ENCODE peak calls at places on chromosomes 3 and 15, in four cellular contexts. One of them, this sample, is unnamed.
A peak's percentile ranks its signal among the peaks of the same experiment; 100 is the strongest.

GRCh38 chr15:99511865-99512632 is 53.7 kb upstream of the MEF2A start:
- DNase-seq in right cardiac atrium: peak; percentile 73
- DNase-seq in esophagus squamous epithelium: no peak
- DNase-seq in CD4-positive, CD25-positive, alpha-beta regulatory T cell: no peak
- DNase-seq in this sample: peak; percentile 65

GRCh38 chr3:164233951-164234350 is 844.3 kb downstream of the SI start:
- DNase-seq in esophagus squamous epithelium: no peak
- DNase-seq in right cardiac atrium: no peak
- DNase-seq in CD4-positive, CD25-positive, alpha-beta regulatory T cell: no peak
- DNase-seq in this sample: no peak

GRCh38 chr3:140427786-140428185 is 250.1 kb upstream of the TRIM42 start:
- DNase-seq in right cardiac atrium: no peak
- DNase-seq in CD4-positive, CD25-positive, alpha-beta regulatory T cell: no peak
- DNase-seq in esophagus squamous epithelium: no peak
- DNase-seq in this sample: no peak

GRCh38 chr3:112470791-112471190 is 28.5 kb downstream of the BTLA start:
- DNase-seq in esophagus squamous epithelium: no peak
- DNase-seq in CD4-positive, CD25-positive, alpha-beta regulatory T cell: no peak
- DNase-seq in right cardiac atrium: no peak
- DNase-seq in this sample: no peak

GRCh38 chr15:73939138-73939537 is 12.9 kb downstream of the LOXL1 start:
- DNase-seq in esophagus squamous epithelium: no peak
- DNase-seq in right cardiac atrium: peak; percentile 54
- DNase-seq in CD4-positive, CD25-positive, alpha-beta regulatory T cell: no peak
- DNase-seq in this sample: no peak

GRCh38 chr3:194961149-194961548 is 275.5 kb downstream of the FAM43A start:
- DNase-seq in esophagus squamous epithelium: no peak
- DNase-seq in CD4-positive, CD25-positive, alpha-beta regulatory T cell: no peak
- DNase-seq in right cardiac atrium: no peak
- DNase-seq in this sample: no peak

GRCh38 chr15:40984963-40985362 is 31.7 kb downstream of the CHAC1 start:
- DNase-seq in CD4-positive, CD25-positive, alpha-beta regulatory T cell: no peak
- DNase-seq in esophagus squamous epithelium: no peak
- DNase-seq in right cardiac atrium: no peak
- DNase-seq in this sample: no peak

GRCh38 chr15:39788108-39788507 is 5.5 kb upstream of the FSIP1 start:
- DNase-seq in right cardiac atrium: no peak
- DNase-seq in esophagus squamous epithelium: no peak
- DNase-seq in CD4-positive, CD25-positive, alpha-beta regulatory T cell: no peak
- DNase-seq in this sample: no peak

GRCh38 chr3:28860307-28860706 is 420.6 kb upstream of the RBMS3 start:
- DNase-seq in CD4-positive, CD25-positive, alpha-beta regulatory T cell: no peak
- DNase-seq in esophagus squamous epithelium: no peak
- DNase-seq in right cardiac atrium: peak; percentile 83
- DNase-seq in this sample: peak; percentile 70

GRCh38 chr3:141250828-141251227 is 19.2 kb downstream of the PXYLP1 start:
- DNase-seq in esophagus squamous epithelium: no peak
- DNase-seq in right cardiac atrium: no peak
- DNase-seq in CD4-positive, CD25-positive, alpha-beta regulatory T cell: no peak
- DNase-seq in this sample: no peak

GRCh38 chr3:32450426-32450825 is 52.2 kb downstream of the CMTM6 start:
- DNase-seq in CD4-positive, CD25-positive, alpha-beta regulatory T cell: no peak
- DNase-seq in esophagus squamous epithelium: no peak
- DNase-seq in right cardiac atrium: no peak
- DNase-seq in this sample: no peak

GRCh38 chr15:100082761-100083402 is 258.9 kb downstream of the ADAMTS17 start:
- DNase-seq in CD4-positive, CD25-positive, alpha-beta regulatory T cell: no peak
- DNase-seq in right cardiac atrium: no peak
- DNase-seq in esophagus squamous epithelium: no peak
- DNase-seq in this sample: no peak

GRCh38 chr15:71051539-71051938 is 63.7 kb upstream of the THSD4 start:
- DNase-seq in right cardiac atrium: peak; percentile 58
- DNase-seq in CD4-positive, CD25-positive, alpha-beta regulatory T cell: no peak
- DNase-seq in esophagus squamous epithelium: no peak
- DNase-seq in this sample: peak; percentile 87

GRCh38 chr15:71050461-71050860 is 64.8 kb upstream of the THSD4 start:
- DNase-seq in right cardiac atrium: no peak
- DNase-seq in esophagus squamous epithelium: no peak
- DNase-seq in CD4-positive, CD25-positive, alpha-beta regulatory T cell: no peak
- DNase-seq in this sample: no peak

GRCh38 chr15:71052356-71052755 is 62.9 kb upstream of the THSD4 start:
- DNase-seq in CD4-positive, CD25-positive, alpha-beta regulatory T cell: no peak
- DNase-seq in right cardiac atrium: no peak
- DNase-seq in esophagus squamous epithelium: no peak
- DNase-seq in this sample: peak; percentile 72

GRCh38 chr15:71049706-71050422 is 65.4 kb upstream of the THSD4 start:
- DNase-seq in right cardiac atrium: no peak
- DNase-seq in CD4-positive, CD25-positive, alpha-beta regulatory T cell: no peak
- DNase-seq in esophagus squamous epithelium: no peak
- DNase-seq in this sample: peak; percentile 36

DNA sequence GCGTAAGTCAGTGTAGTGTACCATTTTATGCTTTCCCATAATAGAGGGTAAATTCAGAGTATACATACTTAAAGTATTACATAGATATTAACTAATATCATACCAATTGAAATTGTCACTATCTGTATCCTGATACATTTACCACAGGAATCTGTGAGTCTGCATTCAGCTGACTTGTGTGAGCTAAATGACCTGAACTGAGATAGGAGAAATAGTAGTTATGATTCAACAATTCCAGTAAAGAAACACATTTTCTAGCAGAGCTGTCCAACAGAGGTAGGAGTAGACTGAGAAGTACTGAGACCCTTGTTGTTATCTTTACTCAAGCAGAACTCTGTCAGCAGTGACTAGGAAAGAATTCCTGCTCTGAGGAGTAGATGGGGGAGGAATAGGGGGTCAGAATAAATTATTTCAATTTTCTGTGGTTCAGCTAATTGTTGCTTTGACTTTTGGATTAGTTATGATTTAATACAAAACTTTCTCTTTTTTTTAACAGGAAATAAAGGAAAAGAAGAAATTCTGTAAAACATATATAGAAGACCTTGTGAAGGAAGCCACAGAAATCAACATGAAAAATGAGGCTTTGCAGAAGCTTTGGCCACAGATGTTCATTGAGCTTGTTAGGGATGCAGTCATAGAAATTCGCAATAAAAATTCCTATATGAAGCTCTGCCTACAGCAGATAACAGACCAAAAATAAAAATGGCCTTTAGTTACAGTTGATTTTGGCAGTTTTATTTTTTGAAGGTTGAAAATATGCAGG is 66.2 kb upstream of the THSD4 start:
- DNase-seq in esophagus squamous epithelium: no peak
- DNase-seq in right cardiac atrium: no peak
- DNase-seq in CD4-positive, CD25-positive, alpha-beta regulatory T cell: no peak
- DNase-seq in this sample: peak; percentile 95
- H3K4me1 ChIP-seq in esophagus squamous epithelium: no peaks in the 10 kb centered on the region
- H3K4me1 ChIP-seq in right cardiac atrium: no peaks in the 10 kb centered on the region
- H3K4me1 ChIP-seq in CD4-positive, CD25-positive, alpha-beta regulatory T cell: no peaks in the 10 kb centered on the region
- H3K4me1 ChIP-seq in this sample: peaks cover 8% of the 10 kb centered on the region

GRCh38 chr15:58293622-58294550 is 137.9 kb upstream of the LIPC start:
- DNase-seq in esophagus squamous epithelium: no peak
- DNase-seq in CD4-positive, CD25-positive, alpha-beta regulatory T cell: no peak
- DNase-seq in right cardiac atrium: no peak
- DNase-seq in this sample: no peak

GRCh38 chr15:58292761-58293175 is 139.0 kb upstream of the LIPC start:
- DNase-seq in CD4-positive, CD25-positive, alpha-beta regulatory T cell: no peak
- DNase-seq in esophagus squamous epithelium: no peak
- DNase-seq in right cardiac atrium: no peak
- DNase-seq in this sample: no peak

GRCh38 chr15:58297639-58298038 is 134.2 kb upstream of the LIPC start:
- DNase-seq in esophagus squamous epithelium: no peak
- DNase-seq in CD4-positive, CD25-positive, alpha-beta regulatory T cell: no peak
- DNase-seq in right cardiac atrium: no peak
- DNase-seq in this sample: no peak

GRCh38 chr15:58296276-58296675 is 135.5 kb upstream of the LIPC start:
- DNase-seq in esophagus squamous epithelium: no peak
- DNase-seq in CD4-positive, CD25-positive, alpha-beta regulatory T cell: no peak
- DNase-seq in right cardiac atrium: no peak
- DNase-seq in this sample: no peak

DNA sequence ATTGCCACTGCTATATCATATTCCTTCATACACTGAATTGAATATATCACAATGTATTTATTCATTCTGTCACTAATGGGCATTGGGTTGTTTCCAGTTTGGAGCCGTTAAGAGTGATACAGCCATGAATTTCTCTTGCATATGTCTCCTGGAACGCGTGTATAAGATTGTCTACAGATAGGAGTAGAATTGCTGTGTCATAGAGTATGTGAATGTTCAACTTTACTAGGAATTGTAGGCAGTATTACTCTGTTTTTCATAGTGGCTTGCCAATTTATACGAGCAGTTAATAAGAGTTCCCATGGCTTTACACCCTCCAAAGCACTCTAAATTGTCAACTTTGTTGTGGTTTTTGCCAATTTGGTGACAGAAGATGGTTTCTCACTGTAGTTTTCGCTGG is 136.2 kb upstream of the LIPC start:
- DNase-seq in esophagus squamous epithelium: no peak
- DNase-seq in right cardiac atrium: no peak
- DNase-seq in CD4-positive, CD25-positive, alpha-beta regulatory T cell: no peak
- DNase-seq in this sample: no peak
- H3K27ac ChIP-seq in esophagus squamous epithelium: no peak overlapping the region
- H3K27ac ChIP-seq in right cardiac atrium: no peak overlapping the region
- H3K27ac ChIP-seq in CD4-positive, CD25-positive, alpha-beta regulatory T cell: no peak overlapping the region
- H3K27ac ChIP-seq in this sample: no peak overlapping the region

GRCh38 chr3:153182894-153183293 is 20.9 kb downstream of the RAP2B start:
- DNase-seq in esophagus squamous epithelium: no peak
- DNase-seq in right cardiac atrium: no peak
- DNase-seq in CD4-positive, CD25-positive, alpha-beta regulatory T cell: no peak
- DNase-seq in this sample: no peak
- H3K4me3 ChIP-seq in esophagus squamous epithelium: no peak overlapping the region
- H3K4me3 ChIP-seq in right cardiac atrium: no peak overlapping the region
- H3K4me3 ChIP-seq in CD4-positive, CD25-positive, alpha-beta regulatory T cell: no peak overlapping the region
- H3K4me3 ChIP-seq in this sample: no peak overlapping the region

DNA sequence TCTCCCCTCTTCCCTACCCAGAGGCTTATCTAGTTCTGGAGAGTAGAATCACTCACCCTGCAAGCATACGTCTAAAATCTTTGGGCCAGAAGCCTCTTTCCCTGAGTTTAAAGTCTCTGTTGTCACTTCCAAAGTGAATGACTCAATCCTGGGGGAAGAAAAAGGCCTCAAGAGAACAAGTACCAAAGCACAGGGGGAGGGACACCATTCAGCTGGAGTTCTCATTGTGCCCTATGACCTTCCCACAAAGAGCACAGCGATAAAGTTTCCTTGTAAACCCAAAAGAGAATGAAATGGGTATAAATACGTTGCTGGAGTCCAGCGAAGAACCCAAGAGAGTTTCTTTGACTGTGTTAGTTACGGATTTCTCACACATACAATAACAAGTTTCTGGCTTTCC is 107.4 kb upstream of the PTPRG start:
- DNase-seq in esophagus squamous epithelium: no peak
- DNase-seq in CD4-positive, CD25-positive, alpha-beta regulatory T cell: no peak
- DNase-seq in right cardiac atrium: no peak
- DNase-seq in this sample: no peak
- H3K4me1 ChIP-seq in esophagus squamous epithelium: no peaks in the 10 kb centered on the region
- H3K4me1 ChIP-seq in CD4-positive, CD25-positive, alpha-beta regulatory T cell: no peaks in the 10 kb centered on the region
- H3K4me1 ChIP-seq in right cardiac atrium: peaks cover 3% of the 10 kb centered on the region
- H3K4me1 ChIP-seq in this sample: no peaks in the 10 kb centered on the region

DNA sequence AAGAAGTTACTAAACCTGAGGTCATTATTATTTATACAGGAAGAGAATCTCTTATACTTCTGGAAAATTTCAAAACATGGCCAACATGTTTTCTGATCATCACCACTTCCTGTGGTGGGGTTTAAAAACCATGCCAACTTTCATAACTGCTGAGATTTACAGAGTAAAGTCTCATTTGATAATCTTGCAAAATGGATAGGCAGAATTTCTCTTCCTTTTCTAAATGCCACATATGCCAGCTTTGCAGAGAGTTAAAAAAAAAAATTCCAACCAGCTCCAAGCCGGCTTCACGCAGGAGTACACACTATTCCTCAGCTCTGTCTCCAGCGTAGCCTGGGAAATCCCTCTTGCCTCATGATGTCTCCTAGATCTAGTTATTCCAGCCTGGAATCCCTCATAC is 124.2 kb upstream of the SPRED1 start:
- DNase-seq in esophagus squamous epithelium: no peak
- DNase-seq in right cardiac atrium: no peak
- DNase-seq in CD4-positive, CD25-positive, alpha-beta regulatory T cell: no peak
- DNase-seq in this sample: peak; percentile 77
- H3K27ac ChIP-seq in esophagus squamous epithelium: no peak overlapping the region
- H3K27ac ChIP-seq in right cardiac atrium: peak overlapping the region; percentile 56
- H3K27ac ChIP-seq in CD4-positive, CD25-positive, alpha-beta regulatory T cell: no peak overlapping the region
- H3K27ac ChIP-seq in this sample: no peak overlapping the region

DNA sequence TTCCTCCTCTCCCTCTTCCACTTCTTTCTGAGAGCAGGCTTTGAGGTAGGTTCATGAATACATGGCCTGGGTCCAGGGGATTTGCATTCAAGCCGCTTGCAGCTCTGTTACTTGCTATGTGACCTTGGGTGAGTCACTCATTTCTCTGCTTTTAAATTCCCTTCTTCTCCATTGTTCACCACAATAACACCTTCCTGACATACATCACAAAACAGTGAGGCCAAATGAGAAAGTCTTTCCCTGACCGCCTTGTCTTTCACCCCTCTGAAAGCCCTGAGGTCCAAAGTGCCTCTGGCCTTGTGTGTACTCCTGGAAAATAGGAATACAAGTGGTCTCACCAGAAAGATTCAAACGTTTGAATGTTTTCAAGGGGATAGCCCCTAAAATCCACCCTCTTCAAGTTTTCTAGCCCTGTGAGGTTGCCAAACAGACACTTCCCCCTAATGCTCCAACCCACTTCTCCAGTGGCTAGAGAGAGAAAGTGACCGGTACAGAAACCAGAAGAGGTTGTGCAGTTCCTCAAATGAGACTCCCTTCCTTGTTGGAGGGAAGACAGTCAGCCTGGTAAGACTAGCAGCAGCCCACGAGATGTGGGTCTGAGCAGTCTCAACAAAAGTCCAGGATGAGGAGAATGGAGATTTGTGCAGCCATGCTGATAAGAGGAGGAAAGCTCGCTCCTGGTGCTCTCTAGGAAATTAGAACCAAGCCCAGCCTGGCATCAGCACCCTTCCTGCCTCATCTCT is 222.9 kb upstream of the TPRG1 start:
- DNase-seq in CD4-positive, CD25-positive, alpha-beta regulatory T cell: no peak
- DNase-seq in esophagus squamous epithelium: no peak
- DNase-seq in right cardiac atrium: no peak
- DNase-seq in this sample: no peak
- H3K4me3 ChIP-seq in CD4-positive, CD25-positive, alpha-beta regulatory T cell: no peak overlapping the region
- H3K4me3 ChIP-seq in esophagus squamous epithelium: peak overlapping the region; percentile 47
- H3K4me3 ChIP-seq in right cardiac atrium: no peak overlapping the region
- H3K4me3 ChIP-seq in this sample: no peak overlapping the region

GRCh38 chr15:65087873-65088642 is 11.5 kb downstream of the KBTBD13 start:
- DNase-seq in CD4-positive, CD25-positive, alpha-beta regulatory T cell: no peak
- DNase-seq in esophagus squamous epithelium: no peak
- DNase-seq in right cardiac atrium: peak; percentile 88
- DNase-seq in this sample: no peak
- H3K4me1 ChIP-seq in CD4-positive, CD25-positive, alpha-beta regulatory T cell: no peaks in the 10 kb centered on the region
- H3K4me1 ChIP-seq in esophagus squamous epithelium: peaks cover 33% of the 10 kb centered on the region
- H3K4me1 ChIP-seq in right cardiac atrium: peaks cover 21% of the 10 kb centered on the region
- H3K4me1 ChIP-seq in this sample: peaks cover 25% of the 10 kb centered on the region

GRCh38 chr3:52516509-52517195 is 17.0 kb downstream of the NT5DC2 start:
- DNase-seq in right cardiac atrium: no peak
- DNase-seq in CD4-positive, CD25-positive, alpha-beta regulatory T cell: no peak
- DNase-seq in esophagus squamous epithelium: no peak
- DNase-seq in this sample: no peak

GRCh38 chr3:52519445-52520140 is 14.1 kb downstream of the NT5DC2 start:
- DNase-seq in esophagus squamous epithelium: no peak
- DNase-seq in CD4-positive, CD25-positive, alpha-beta regulatory T cell: no peak
- DNase-seq in right cardiac atrium: peak; percentile 51
- DNase-seq in this sample: no peak

GRCh38 chr3:52520141-52520667 is 13.5 kb downstream of the NT5DC2 start:
- DNase-seq in esophagus squamous epithelium: no peak
- DNase-seq in right cardiac atrium: peak; percentile 31
- DNase-seq in CD4-positive, CD25-positive, alpha-beta regulatory T cell: no peak
- DNase-seq in this sample: no peak

GRCh38 chr3:52518723-52519444 is 14.8 kb downstream of the NT5DC2 start:
- DNase-seq in CD4-positive, CD25-positive, alpha-beta regulatory T cell: no peak
- DNase-seq in esophagus squamous epithelium: no peak
- DNase-seq in right cardiac atrium: peak; percentile 81
- DNase-seq in this sample: peak; percentile 45

GRCh38 chr3:52517796-52518722 is 15.6 kb downstream of the NT5DC2 start:
- DNase-seq in CD4-positive, CD25-positive, alpha-beta regulatory T cell: no peak
- DNase-seq in esophagus squamous epithelium: no peak
- DNase-seq in right cardiac atrium: peak; percentile 25
- DNase-seq in this sample: no peak
- H3K27ac ChIP-seq in CD4-positive, CD25-positive, alpha-beta regulatory T cell: no peak overlapping the region
- H3K27ac ChIP-seq in esophagus squamous epithelium: no peak overlapping the region
- H3K27ac ChIP-seq in right cardiac atrium: no peak overlapping the region
- H3K27ac ChIP-seq in this sample: no peak overlapping the region